ENCODE peak calls at places on chromosomes 11 and 22, in nine cellular contexts. G is cardiac fibroblast, U is germinal center, H is non-pigmented ciliary epithelial cell, P is HS-27A, M is BJ, T is aorta, D is AG08396, O is midbrain. I is an unnamed sample.

GRCh38 chr22:50730013-50730891 is 7.8 kb upstream of the ACR start:
- DNase-seq in G (no peak), U (no peak), H (no peak), P (no peak), M (no peak), T (peak), D (no peak), O (no peak), I (no peak)

GRCh38 chr11:47060807-47061206 is 115.9 kb downstream of the ARFGAP2 start:
- DNase-seq in G (peak), U (no peak), H (no peak), P (no peak), M (no peak), T (no peak), D (no peak), O (no peak), I (no peak)

GRCh38 chr11:12762696-12763324 is 88.6 kb downstream of the TEAD1 start:
- DNase-seq in G (no peak), U (no peak), H (no peak), P (no peak), M (no peak), T (no peak), D (no peak), O (no peak), I (no peak)

GRCh38 chr22:47307812-47308211 is 545.4 kb downstream of the TBC1D22A start:
- DNase-seq in G (no peak), U (no peak), H (no peak), P (no peak), M (no peak), T (no peak), D (no peak), O (no peak), I (no peak)

GRCh38 chr11:115352805-115353483 is 151.3 kb downstream of the CADM1 start:
- DNase-seq in G (no peak), U (no peak), H (no peak), P (no peak), M (no peak), T (no peak), D (no peak), O (no peak), I (no peak)

GRCh38 chr11:84390441-84391078 is 1104.4 kb upstream of the CCDC90B start:
- DNase-seq in G (no peak), U (no peak), H (no peak), P (no peak), M (no peak), T (no peak), D (no peak), O (no peak), I (no peak)

GRCh38 chr11:110896358-110896757 is 184.1 kb upstream of the ARHGAP20 start:
- DNase-seq in G (peak), U (no peak), H (peak), P (no peak), M (no peak), T (no peak), D (peak), O (no peak), I (no peak)

GRCh38 chr11:1008781-1009180 is 27.7 kb downstream of the MUC6 start:
- DNase-seq in G (no peak), U (no peak), H (no peak), P (no peak), M (no peak), T (no peak), D (no peak), O (no peak), I (no peak)

GRCh38 chr11:134542401-134543143 is 130.5 kb upstream of the B3GAT1 start:
- DNase-seq in G (no peak), U (no peak), H (no peak), P (no peak), M (no peak), T (no peak), D (no peak), O (no peak), I (no peak)

GRCh38 chr11:96342131-96342970 is 644 bp downstream of the MAML2 start:
- DNase-seq in G (peak), U (no peak), H (no peak), P (no peak), M (no peak), T (no peak), D (no peak), O (peak), I (peak)

GRCh38 chr11:94305146-94305545 is 766 bp downstream of the IZUMO1R start:
- DNase-seq in G (peak), U (no peak), H (no peak), P (no peak), M (no peak), T (no peak), D (peak), O (no peak), I (no peak)

GRCh38 chr11:44575288-44575672 is 9.8 kb downstream of the CD82 start:
- DNase-seq in G (no peak), U (no peak), H (peak), P (no peak), M (peak), T (no peak), D (no peak), O (no peak), I (no peak)